ENCODE peak calls at places on chromosomes 13 and 19, in four cellular contexts. One of them, this sample, is unnamed.

GRCh38 chr19:1220452-1221037 is 15.0 kb downstream of the STK11 start:
- DNase-seq in memory B cell: no peak
- DNase-seq in fibroblast of lung: no peak
- DNase-seq in hepatocyte: no peak
- DNase-seq in this sample: no peak

GRCh38 chr19:33809960-33810359 is 13.3 kb downstream of the KCTD15 start:
- DNase-seq in fibroblast of lung: peak; percentile 45
- DNase-seq in hepatocyte: no peak
- DNase-seq in memory B cell: no peak
- DNase-seq in this sample: no peak

GRCh38 chr13:109945206-109945960 is 159.0 kb upstream of the IRS2 start:
- DNase-seq in fibroblast of lung: peak; percentile 69
- DNase-seq in memory B cell: no peak
- DNase-seq in hepatocyte: no peak
- DNase-seq in this sample: no peak

GRCh38 chr19:33449799-33450198 is 71.8 kb downstream of the PEPD start:
- DNase-seq in memory B cell: no peak
- DNase-seq in fibroblast of lung: no peak
- DNase-seq in hepatocyte: no peak
- DNase-seq in this sample: no peak

GRCh38 chr19:40740747-40741146 is 9.5 kb downstream of the ACTMAP start:
- DNase-seq in hepatocyte: no peak
- DNase-seq in fibroblast of lung: peak; percentile 71
- DNase-seq in memory B cell: no peak
- DNase-seq in this sample: peak; percentile 79

GRCh38 chr13:95296326-95296939 is 4.8 kb downstream of the ABCC4 start:
- DNase-seq in fibroblast of lung: no peak
- DNase-seq in memory B cell: no peak
- DNase-seq in hepatocyte: peak; percentile 46
- DNase-seq in this sample: no peak

GRCh38 chr19:41978470-41978869 is 15.6 kb downstream of the ATP1A3 start:
- DNase-seq in memory B cell: no peak
- DNase-seq in fibroblast of lung: no peak
- DNase-seq in hepatocyte: no peak
- DNase-seq in this sample: no peak

GRCh38 chr13:50081106-50081898 is 66.1 kb downstream of the KCNRG start:
- DNase-seq in memory B cell: no peak
- DNase-seq in fibroblast of lung: no peak
- DNase-seq in hepatocyte: peak; percentile 71
- DNase-seq in this sample: no peak

GRCh38 chr13:106306748-106307277 is 228.6 kb downstream of the EFNB2 start:
- DNase-seq in hepatocyte: no peak
- DNase-seq in fibroblast of lung: no peak
- DNase-seq in memory B cell: no peak
- DNase-seq in this sample: no peak

GRCh38 chr19:47309038-47309437 is 623 bp upstream of the C5AR1 start:
- DNase-seq in memory B cell: no peak
- DNase-seq in hepatocyte: no peak
- DNase-seq in fibroblast of lung: peak; percentile 49
- DNase-seq in this sample: no peak

GRCh38 chr19:4589579-4590410 is 30.3 kb upstream of the SEMA6B start:
- DNase-seq in fibroblast of lung: no peak
- DNase-seq in hepatocyte: peak; percentile 53
- DNase-seq in memory B cell: no peak
- DNase-seq in this sample: no peak

GRCh38 chr13:100530645-100531044 is 57.9 kb downstream of the GGACT start:
- DNase-seq in memory B cell: no peak
- DNase-seq in hepatocyte: no peak
- DNase-seq in fibroblast of lung: no peak
- DNase-seq in this sample: no peak

GRCh38 chr19:5947435-5947834 is 30.5 kb downstream of the RANBP3 start:
- DNase-seq in hepatocyte: peak; percentile 48
- DNase-seq in memory B cell: no peak
- DNase-seq in fibroblast of lung: peak; percentile 80
- DNase-seq in this sample: peak; percentile 71

GRCh38 chr19:1161716-1162115 is 12.4 kb downstream of the SBNO2 start:
- DNase-seq in fibroblast of lung: no peak
- DNase-seq in memory B cell: no peak
- DNase-seq in hepatocyte: no peak
- DNase-seq in this sample: no peak

GRCh38 chr13:33204130-33204927 is 81.2 kb downstream of the STARD13 start:
- DNase-seq in fibroblast of lung: peak; percentile 95
- DNase-seq in hepatocyte: peak; percentile 70
- DNase-seq in memory B cell: no peak
- DNase-seq in this sample: no peak

GRCh38 chr19:13981021-13981420 is 25.1 kb downstream of the RFX1 start:
- DNase-seq in hepatocyte: no peak
- DNase-seq in fibroblast of lung: no peak
- DNase-seq in memory B cell: no peak
- DNase-seq in this sample: no peak

GRCh38 chr19:19232231-19232630 is 20.5 kb downstream of the NCAN start:
- DNase-seq in memory B cell: no peak
- DNase-seq in hepatocyte: no peak
- DNase-seq in fibroblast of lung: no peak
- DNase-seq in this sample: peak; percentile 73

GRCh38 chr13:106378263-106378662 is 157.2 kb downstream of the EFNB2 start:
- DNase-seq in memory B cell: no peak
- DNase-seq in fibroblast of lung: no peak
- DNase-seq in hepatocyte: no peak
- DNase-seq in this sample: no peak

GRCh38 chr13:102598061-102598460 is 1.3 kb downstream of the TPP2 start:
- DNase-seq in hepatocyte: no peak
- DNase-seq in memory B cell: no peak
- DNase-seq in fibroblast of lung: peak; percentile 2
- DNase-seq in this sample: no peak

GRCh38 chr13:43304945-43305344 is 281.6 kb downstream of the DNAJC15 start:
- DNase-seq in hepatocyte: no peak
- DNase-seq in memory B cell: no peak
- DNase-seq in fibroblast of lung: no peak
- DNase-seq in this sample: no peak

GRCh38 chr19:7340959-7341837 is 7.5 kb upstream of the ARHGEF18 start:
- DNase-seq in memory B cell: peak; percentile 92
- DNase-seq in hepatocyte: peak; percentile 84
- DNase-seq in fibroblast of lung: peak; percentile 71
- DNase-seq in this sample: peak; percentile 88

GRCh38 chr13:32045963-32046785 is 14.6 kb downstream of the FRY start:
- DNase-seq in memory B cell: no peak
- DNase-seq in hepatocyte: peak; percentile 56
- DNase-seq in fibroblast of lung: peak; percentile 67
- DNase-seq in this sample: no peak

GRCh38 chr19:12237143-12237839 is 57.4 kb downstream of the ZNF44 start:
- DNase-seq in memory B cell: no peak
- DNase-seq in hepatocyte: no peak
- DNase-seq in fibroblast of lung: no peak
- DNase-seq in this sample: no peak

GRCh38 chr19:11995174-11995573 is 30.3 kb downstream of the ZNF763 start:
- DNase-seq in hepatocyte: peak; percentile 13
- DNase-seq in fibroblast of lung: no peak
- DNase-seq in memory B cell: no peak
- DNase-seq in this sample: no peak

GRCh38 chr19:53870485-53870844 is 2.8 kb downstream of the MYADM start:
- DNase-seq in hepatocyte: peak; percentile 44
- DNase-seq in fibroblast of lung: no peak
- DNase-seq in memory B cell: no peak
- DNase-seq in this sample: no peak

GRCh38 chr13:25930655-25931054 is 121.2 kb downstream of the SHISA2 start:
- DNase-seq in fibroblast of lung: no peak
- DNase-seq in hepatocyte: no peak
- DNase-seq in memory B cell: no peak
- DNase-seq in this sample: no peak

GRCh38 chr19:45866400-45867176 is 2.5 kb downstream of the FOXA3 start:
- DNase-seq in hepatocyte: no peak
- DNase-seq in fibroblast of lung: no peak
- DNase-seq in memory B cell: no peak
- DNase-seq in this sample: no peak

GRCh38 chr13:110347535-110348308 is 40.6 kb downstream of the COL4A2 start:
- DNase-seq in hepatocyte: no peak
- DNase-seq in fibroblast of lung: peak; percentile 68
- DNase-seq in memory B cell: no peak
- DNase-seq in this sample: no peak

GRCh38 chr13:30370146-30370545 is 52.1 kb upstream of the UBE2L5 start:
- DNase-seq in hepatocyte: no peak
- DNase-seq in fibroblast of lung: no peak
- DNase-seq in memory B cell: no peak
- DNase-seq in this sample: no peak

GRCh38 chr19:6540918-6541689 is 10.3 kb downstream of the TNFSF9 start:
- DNase-seq in fibroblast of lung: no peak
- DNase-seq in memory B cell: no peak
- DNase-seq in hepatocyte: no peak
- DNase-seq in this sample: no peak

GRCh38 chr19:2888739-2889224 is 11.9 kb upstream of the ZNF57 start:
- DNase-seq in fibroblast of lung: no peak
- DNase-seq in hepatocyte: no peak
- DNase-seq in memory B cell: peak; percentile 69
- DNase-seq in this sample: peak; percentile 24

GRCh38 chr13:114100446-114101320 is 31.7 kb downstream of the RASA3 start:
- DNase-seq in fibroblast of lung: peak; percentile 54
- DNase-seq in memory B cell: no peak
- DNase-seq in hepatocyte: no peak
- DNase-seq in this sample: no peak

GRCh38 chr13:31882794-31883193 is 143.5 kb downstream of the RXFP2 start:
- DNase-seq in memory B cell: no peak
- DNase-seq in hepatocyte: no peak
- DNase-seq in fibroblast of lung: no peak
- DNase-seq in this sample: no peak

GRCh38 chr13:28679628-28680027 is 20.7 kb downstream of the POMP start:
- DNase-seq in memory B cell: no peak
- DNase-seq in fibroblast of lung: peak; percentile 29
- DNase-seq in hepatocyte: peak; percentile 11
- DNase-seq in this sample: no peak

GRCh38 chr19:11191273-11191755 is 6.0 kb downstream of the KANK2 start:
- DNase-seq in fibroblast of lung: peak; percentile 80
- DNase-seq in memory B cell: no peak
- DNase-seq in hepatocyte: no peak
- DNase-seq in this sample: no peak